ENCODE peak calls at places on chromosome 5, in ten cellular contexts. W is HCT116, D is spleen, B is SK-N-MC, L is GM12878, H is K562, K is stomach, E is endothelial cell of umbilical vein, Q is HepG2, S is breast epithelium. A is an unnamed sample.

GRCh38 chr5:73591698-73592501 is 26.4 kb downstream of the UTP15 start:
- DNase-seq in W (no peak), D (no peak), B (no peak), L (no peak), H (no peak), K (no peak), E (peak), Q (no peak), S (no peak), A (no peak)

GRCh38 chr5:61030163-61030482 is 85.1 kb downstream of the NDUFAF2 start:
- DNase-seq in W (no peak), D (no peak), B (no peak), L (no peak), H (no peak), K (no peak), E (no peak), Q (no peak), S (no peak), A (no peak)

GRCh38 chr5:134490925-134491271 is 34.6 kb upstream of the JADE2 start:
- DNase-seq in W (no peak), D (peak), B (no peak), L (no peak), H (peak), K (peak), E (no peak), Q (no peak), S (no peak), A (no peak)

GRCh38 chr5:115460476-115460875 is 84.1 kb downstream of the FEM1C start:
- DNase-seq in W (peak), D (no peak), B (no peak), L (peak), H (no peak), K (peak), E (peak), Q (no peak), S (no peak), A (no peak)

GRCh38 chr5:170513856-170514255 is 10.0 kb downstream of the KCNIP1 start:
- DNase-seq in W (no peak), D (no peak), B (no peak), L (no peak), H (no peak), K (no peak), E (no peak), Q (no peak), S (no peak), A (no peak)

GRCh38 chr5:124343451-124343867 is 403.0 kb downstream of the ZNF608 start:
- DNase-seq in W (no peak), D (no peak), B (no peak), L (no peak), H (no peak), K (no peak), E (no peak), Q (no peak), S (no peak), A (no peak)

GRCh38 chr5:6273090-6273735 is 105.1 kb downstream of the MED10 start:
- DNase-seq in W (no peak), D (no peak), B (no peak), L (peak), H (no peak), K (no peak), E (no peak), Q (no peak), S (no peak), A (no peak)

GRCh38 chr5:170861855-170862766 is at the start of gene RANBP17:
- DNase-seq in W (peak), D (peak), B (no peak), L (no peak), H (no peak), K (peak), E (peak), Q (no peak), S (no peak), A (peak)

GRCh38 chr5:53355316-53355715 is 125.1 kb upstream of the FST start:
- DNase-seq in W (no peak), D (no peak), B (no peak), L (no peak), H (no peak), K (no peak), E (no peak), Q (no peak), S (no peak), A (no peak)

GRCh38 chr5:40441733-40442132 is 238.0 kb upstream of the PTGER4 start:
- DNase-seq in W (no peak), D (no peak), B (no peak), L (no peak), H (no peak), K (no peak), E (no peak), Q (peak), S (no peak), A (no peak)

GRCh38 chr5:34772691-34773090 is 66.3 kb upstream of the TTC23L start:
- DNase-seq in W (no peak), D (no peak), B (no peak), L (no peak), H (no peak), K (no peak), E (no peak), Q (no peak), S (no peak), A (no peak)

GRCh38 chr5:82855000-82855399 is 222.2 kb downstream of the TMEM167A start:
- DNase-seq in W (no peak), D (no peak), B (no peak), L (no peak), H (no peak), K (no peak), E (no peak), Q (no peak), S (no peak), A (no peak)

GRCh38 chr5:97560176-97560993 is 377.3 kb upstream of the RIOK2 start:
- DNase-seq in W (no peak), D (no peak), B (no peak), L (no peak), H (no peak), K (no peak), E (no peak), Q (no peak), S (peak), A (no peak)

GRCh38 chr5:61052870-61053269 is 107.9 kb downstream of the NDUFAF2 start:
- DNase-seq in W (peak), D (no peak), B (no peak), L (no peak), H (no peak), K (no peak), E (peak), Q (peak), S (no peak), A (no peak)

DNA sequence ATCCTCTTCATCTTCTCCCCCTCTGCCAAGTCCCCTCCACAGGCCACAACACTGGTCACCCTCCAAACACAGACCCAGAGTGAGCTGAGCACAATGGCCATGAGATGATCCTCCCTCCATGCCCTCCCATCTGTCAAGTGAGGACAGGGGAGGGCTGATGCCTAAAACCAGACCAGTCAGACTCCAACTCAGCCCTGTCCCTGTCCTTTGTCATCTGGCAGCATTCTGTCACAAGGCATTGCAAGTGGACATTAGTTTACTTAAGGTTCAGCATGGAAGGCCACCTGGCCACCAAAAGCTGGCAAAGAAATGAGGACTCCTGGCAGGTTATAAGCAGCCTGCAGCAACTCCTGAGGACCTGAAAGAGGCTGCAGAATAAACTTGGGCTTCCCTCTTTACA is 136.2 kb upstream of the SLC30A5 start:
- DNase-seq in W (no peak), D (no peak), B (no peak), L (no peak), H (no peak), K (no peak), E (no peak), Q (no peak), S (no peak), A (no peak)
- H3K27ac ChIP-seq in W (no peak), D (no peak), B (no peak), L (no peak), H (no peak), K (no peak), E (no peak), Q (no peak), S (no peak), A (no peak)

GRCh38 chr5:172451771-172452197 is 2.5 kb downstream of the SH3PXD2B start:
- DNase-seq in W (no peak), D (peak), B (no peak), L (no peak), H (no peak), K (peak), E (peak), Q (peak), S (no peak), A (peak)
- TF ChIP-seq POLR2AphosphoS5 in W (no peak), D (no peak), B (no peak), L (no peak), H (no peak), K (no peak), E (peak), Q (no peak), S (peak), A (peak)

GRCh38 chr5:51378061-51378409 is 5.2 kb upstream of the ISL1 start:
- DNase-seq in W (no peak), D (no peak), B (no peak), L (no peak), H (no peak), K (no peak), E (no peak), Q (no peak), S (no peak), A (no peak)

GRCh38 chr5:51378778-51379652 is 4.2 kb upstream of the ISL1 start:
- DNase-seq in W (no peak), D (no peak), B (no peak), L (no peak), H (no peak), K (no peak), E (peak), Q (no peak), S (no peak), A (no peak)

GRCh38 chr5:51376504-51376903 is 6.7 kb upstream of the ISL1 start:
- DNase-seq in W (no peak), D (no peak), B (no peak), L (no peak), H (no peak), K (no peak), E (no peak), Q (no peak), S (no peak), A (no peak)

GRCh38 chr5:51378415-51378777 is 4.9 kb upstream of the ISL1 start:
- DNase-seq in W (no peak), D (no peak), B (no peak), L (no peak), H (no peak), K (no peak), E (no peak), Q (no peak), S (no peak), A (no peak)

GRCh38 chr5:51377151-51378060 is 5.8 kb upstream of the ISL1 start:
- DNase-seq in W (no peak), D (no peak), B (no peak), L (no peak), H (no peak), K (no peak), E (no peak), Q (no peak), S (no peak), A (no peak)
- H3K4me3 ChIP-seq in W (no peak), D (no peak), B (no peak), L (no peak), H (no peak), K (peak), E (no peak), Q (no peak), S (no peak), A (no peak)

GRCh38 chr5:141560141-141560540 is 58.7 kb downstream of the DIAPH1 start:
- DNase-seq in W (no peak), D (no peak), B (no peak), L (no peak), H (no peak), K (no peak), E (peak), Q (no peak), S (no peak), A (no peak)
- H3K27ac ChIP-seq in W (no peak), D (peak), B (peak), L (no peak), H (no peak), K (peak), E (peak), Q (no peak), S (peak), A (peak)

GRCh38 chr5:151086905-151087360 is 6.1 kb upstream of the TNIP1 start:
- DNase-seq in W (no peak), D (peak), B (no peak), L (no peak), H (no peak), K (peak), E (no peak), Q (no peak), S (no peak), A (no peak)

GRCh38 chr5:151086192-151086869 is 5.5 kb upstream of the TNIP1 start:
- DNase-seq in W (no peak), D (peak), B (no peak), L (no peak), H (no peak), K (no peak), E (no peak), Q (no peak), S (no peak), A (no peak)

GRCh38 chr5:151084363-151084762 is 3.5 kb upstream of the TNIP1 start:
- DNase-seq in W (no peak), D (peak), B (no peak), L (no peak), H (no peak), K (no peak), E (no peak), Q (no peak), S (no peak), A (no peak)

GRCh38 chr5:151087475-151087874 is 6.6 kb upstream of the TNIP1 start:
- DNase-seq in W (no peak), D (no peak), B (no peak), L (no peak), H (no peak), K (no peak), E (no peak), Q (no peak), S (no peak), A (no peak)

DNA sequence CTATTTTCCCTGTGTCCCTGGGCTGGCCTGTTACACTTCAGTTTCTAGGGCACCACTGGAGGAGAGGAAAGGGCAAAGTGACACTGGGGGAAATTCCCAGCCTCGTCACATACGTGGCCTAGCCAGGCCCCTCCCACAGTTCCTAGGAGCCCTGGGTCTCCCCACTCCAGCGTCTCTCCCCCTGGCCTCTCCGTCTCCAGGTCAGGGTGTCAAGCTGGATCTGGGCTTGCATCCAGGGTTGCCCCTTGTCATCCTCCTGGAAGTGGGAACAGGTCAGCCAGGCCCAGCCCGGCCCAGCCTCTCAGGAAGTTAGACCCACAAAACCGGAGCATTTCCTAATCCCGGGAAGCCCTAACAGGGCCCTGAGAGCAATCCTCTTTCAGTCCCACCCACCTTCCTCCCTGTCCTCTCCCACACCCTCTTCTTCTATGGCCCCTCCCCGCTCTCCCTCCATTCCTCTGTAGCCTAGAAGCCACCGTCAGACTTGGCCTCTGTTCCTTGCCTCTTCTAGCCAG is 4.7 kb upstream of the TNIP1 start:
- DNase-seq in W (no peak), D (peak), B (no peak), L (no peak), H (no peak), K (peak), E (peak), Q (no peak), S (peak), A (peak)
- TF ChIP-seq POLR2AphosphoS5 in W (no peak), D (peak), B (no peak), L (peak), H (no peak), K (no peak), E (no peak), Q (no peak), S (peak), A (no peak)

DNA sequence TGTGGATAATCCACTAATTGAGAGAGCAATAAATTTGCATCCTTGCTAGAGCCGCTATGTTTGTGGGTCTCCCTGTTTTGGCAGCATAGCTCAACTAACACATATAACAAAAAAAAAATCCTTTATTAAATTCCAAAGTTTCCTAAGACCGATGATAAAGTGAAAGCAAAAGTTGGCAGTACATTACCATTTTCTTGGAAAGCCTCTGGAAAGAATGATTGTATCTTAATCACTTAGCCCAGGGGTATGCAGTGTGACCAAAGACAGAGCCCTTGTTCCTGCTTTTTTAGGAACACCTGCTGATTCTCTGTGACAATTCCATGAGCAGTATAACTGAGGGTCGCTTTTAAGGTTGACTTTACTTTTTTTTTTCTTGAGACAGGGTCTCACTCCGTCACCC is 5.4 kb upstream of the IL7R start:
- DNase-seq in W (no peak), D (no peak), B (no peak), L (no peak), H (no peak), K (no peak), E (peak), Q (no peak), S (no peak), A (no peak)
- H3K4me3 ChIP-seq in W (no peak), D (no peak), B (peak), L (no peak), H (no peak), K (peak), E (no peak), Q (no peak), S (peak), A (no peak)